ENCODE peak calls at places on chromosomes 3 and 15, in eight cellular contexts. Q is lower lobe of right lung, T is fibroblast of lung, D is lung, Y is psoas muscle, O is uterus, F is PC-3, R is cardiac muscle cell. B is an unnamed sample.

GRCh38 chr3:156675744-156676466 is 1.5 kb downstream of the TIPARP start:
- DNase-seq in F (peak; percentile 99), R (peak; percentile 44), Y (no peak), T (peak; percentile 86), D (peak; percentile 53), O (peak; percentile 71), Q (peak; percentile 59), B (peak; percentile 27)

GRCh38 chr15:68382286-68383007 is 49.5 kb downstream of the ITGA11 start:
- DNase-seq in O (peak; percentile 13), F (no peak), Y (no peak), Q (peak; percentile 14), T (peak; percentile 53), D (no peak), R (no peak), B (no peak)

GRCh38 chr15:91887921-91888373 is 34.4 kb downstream of the SLCO3A1 start:
- DNase-seq in D (no peak), R (no peak), O (no peak), T (peak; percentile 31), Y (no peak), F (no peak), Q (no peak), B (no peak)

GRCh38 chr3:150407051-150407817 is 864 bp upstream of the TSC22D2 start:
- DNase-seq in D (no peak), F (peak; percentile 44), O (no peak), Y (no peak), T (peak; percentile 79), R (no peak), Q (no peak), B (no peak)

GRCh38 chr3:112682361-112682760 is 41.4 kb upstream of the CCDC80 start:
- DNase-seq in F (peak; percentile 51), O (no peak), R (no peak), Y (no peak), Q (no peak), D (no peak), T (peak; percentile 66), B (no peak)

GRCh38 chr3:189772584-189772983 is 141.4 kb downstream of the TP63 start:
- DNase-seq in Q (no peak), R (no peak), D (no peak), T (peak; percentile 76), O (no peak), Y (no peak), F (no peak), B (no peak)

GRCh38 chr3:38404286-38404685 is 49.4 kb upstream of the ACVR2B start:
- DNase-seq in Q (no peak), T (peak; percentile 45), Y (peak; percentile 70), O (no peak), D (no peak), R (no peak), F (peak; percentile 57), B (no peak)

GRCh38 chr3:30135190-30135589 is 471.2 kb upstream of the TGFBR2 start:
- DNase-seq in Q (no peak), F (peak; percentile 48), T (no peak), Y (no peak), R (no peak), O (no peak), D (no peak), B (peak; percentile 10)

GRCh38 chr3:168974628-168975403 is 688.7 kb downstream of the MECOM start:
- DNase-seq in O (no peak), R (no peak), Q (no peak), D (no peak), Y (no peak), T (no peak), F (no peak), B (no peak)

GRCh38 chr3:100580147-100580546 is 29.3 kb upstream of the ADGRG7 start:
- DNase-seq in O (no peak), R (no peak), Q (no peak), D (no peak), Y (no peak), T (no peak), F (no peak), B (no peak)

GRCh38 chr3:25902586-25902985 is 112.7 kb downstream of the OXSM start:
- DNase-seq in O (no peak), R (no peak), F (no peak), Y (no peak), T (no peak), D (no peak), Q (no peak), B (no peak)

DNA sequence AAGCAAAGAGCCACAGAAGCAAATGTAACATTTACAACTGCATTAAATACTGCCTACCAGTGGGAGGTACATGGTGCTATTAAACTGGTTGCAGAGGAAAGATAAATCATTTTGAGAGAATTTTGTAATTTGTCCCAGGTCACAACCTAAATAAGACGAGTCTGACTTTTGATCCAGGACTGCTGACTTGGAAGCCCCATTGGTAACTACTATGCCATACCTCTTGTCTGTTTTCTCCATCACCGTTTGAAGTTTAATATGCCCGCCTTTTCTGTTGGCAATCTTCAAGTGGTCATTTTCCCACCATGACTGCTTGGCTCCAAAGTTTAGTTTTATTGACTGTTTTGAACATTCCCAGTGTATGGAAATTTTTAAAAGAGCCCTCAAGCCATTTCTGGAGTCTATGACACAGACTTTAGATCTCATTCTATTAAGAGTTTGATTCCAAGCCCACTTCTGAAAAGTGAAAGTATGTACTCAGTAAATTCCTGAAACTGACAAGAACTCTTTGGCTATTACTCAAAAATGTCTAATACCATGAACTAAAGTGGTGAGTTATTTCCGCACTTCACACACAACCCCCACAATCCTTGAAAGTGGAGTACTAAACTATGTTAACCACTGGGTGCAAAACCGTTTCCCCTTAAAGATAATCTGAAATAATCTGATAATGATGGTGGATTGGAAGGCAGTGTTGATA is 136.6 kb upstream of the ADAMTS9 start:
- DNase-seq in F (no peak), Y (no peak), D (no peak), R (no peak), Q (no peak), T (peak; percentile 52), O (no peak), B (no peak)
- H3K27ac ChIP-seq in F (no peak overlapping the region), Y (no peak overlapping the region), D (no peak overlapping the region), R (no peak overlapping the region), Q (no peak overlapping the region), T (no peak overlapping the region), O (no peak overlapping the region), B (no peak overlapping the region)

GRCh38 chr15:69725210-69725609 is 272.6 kb downstream of the RPLP1 start:
- DNase-seq in O (no peak), D (no peak), R (no peak), Y (no peak), T (no peak), Q (no peak), F (no peak), B (no peak)

GRCh38 chr15:69722924-69723323 is 270.3 kb downstream of the RPLP1 start:
- DNase-seq in T (no peak), Y (no peak), Q (no peak), O (no peak), F (no peak), R (no peak), D (no peak), B (no peak)

GRCh38 chr15:69724331-69724730 is 271.7 kb downstream of the RPLP1 start:
- DNase-seq in O (no peak), F (no peak), Y (no peak), D (no peak), Q (no peak), R (no peak), T (no peak), B (no peak)

GRCh38 chr15:69725957-69726356 is 273.3 kb downstream of the RPLP1 start:
- DNase-seq in R (no peak), O (no peak), Q (peak; percentile 59), F (no peak), D (peak; percentile 49), T (no peak), Y (no peak), B (no peak)

GRCh38 chr15:69723404-69724097 is 270.9 kb downstream of the RPLP1 start:
- DNase-seq in O (no peak), T (no peak), F (no peak), Q (no peak), R (peak; percentile 13), D (no peak), Y (peak; percentile 82), B (peak; percentile 26)
- TF ChIP-seq CTCF in O (no peak), T (no peak), F (no peak), Q (no peak), R (peak; percentile 8), D (no peak), Y (no peak), B (no peak)

GRCh38 chr15:41025393-41025792 is 72.1 kb downstream of the CHAC1 start:
- DNase-seq in T (no peak), O (no peak), D (no peak), F (no peak), Q (no peak), Y (no peak), R (no peak), B (no peak)
- H3K36me3 ChIP-seq in T (no peaks in the 10 kb centered on the region), O (no peaks in the 10 kb centered on the region), D (peaks cover 16% of the 10 kb centered on the region), F (peaks cover 58% of the 10 kb centered on the region), Q (peaks cover 62% of the 10 kb centered on the region), Y (peaks cover 80% of the 10 kb centered on the region), R (peaks cover 3% of the 10 kb centered on the region), B (peaks cover 57% of the 10 kb centered on the region)

DNA sequence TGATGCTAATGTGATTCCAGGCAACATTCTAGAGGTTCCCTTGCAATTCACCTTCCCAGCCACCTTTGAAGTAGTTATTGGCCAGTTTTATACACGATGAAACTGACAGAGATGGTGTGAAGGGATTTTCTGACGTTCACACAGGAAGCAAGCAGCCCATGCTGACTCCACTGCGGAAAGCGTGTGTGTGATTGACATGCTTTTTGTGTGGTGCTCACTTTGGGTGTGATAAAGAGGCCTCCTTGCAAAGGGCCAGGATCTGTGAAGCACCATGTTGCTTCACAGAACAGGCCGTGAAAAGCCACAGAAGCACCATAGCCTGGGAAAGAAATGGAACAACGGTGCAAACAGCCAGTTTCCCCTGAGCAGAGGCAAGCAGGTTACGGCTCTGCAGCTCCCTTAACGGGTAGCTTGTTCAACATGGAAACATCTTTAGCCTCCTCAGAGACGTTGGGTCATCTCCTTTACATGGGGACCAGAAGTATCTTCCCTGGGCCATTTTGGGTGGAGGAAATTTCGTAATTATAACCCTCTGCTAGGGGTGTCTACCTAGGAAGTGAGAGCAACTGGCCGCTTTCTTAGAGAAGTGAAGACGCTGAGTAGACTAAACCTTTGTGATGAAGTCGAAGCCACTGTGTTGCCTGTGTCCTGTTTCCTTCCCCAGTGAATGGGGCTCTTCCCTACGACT is 108.5 kb downstream of the APBA2 start:
- DNase-seq in O (no peak), R (no peak), Q (no peak), F (no peak), T (no peak), Y (no peak), D (no peak), B (no peak)
- H3K27ac ChIP-seq in O (no peak overlapping the region), R (peak overlapping the region; percentile 94), Q (no peak overlapping the region), F (no peak overlapping the region), T (no peak overlapping the region), Y (no peak overlapping the region), D (peak overlapping the region; percentile 8), B (peak overlapping the region; percentile 73)

GRCh38 chr15:31487811-31488436 is 161.3 kb downstream of the KLF13 start:
- DNase-seq in O (no peak), R (no peak), D (peak; percentile 25), F (peak; percentile 27), Q (no peak), T (peak; percentile 10), Y (no peak), B (no peak)
- TF ChIP-seq CTCF in O (no peak), R (no peak), D (no peak), F (peak; percentile 23), Q (no peak), T (no peak), Y (no peak), B (no peak)

GRCh38 chr3:56664823-56665222 is 18.2 kb downstream of the TASOR start:
- DNase-seq in T (no peak), R (no peak), Y (no peak), O (no peak), Q (no peak), D (no peak), F (no peak), B (no peak)
- H3K36me3 ChIP-seq in T (peaks cover 7% of the 10 kb centered on the region), R (peaks cover 73% of the 10 kb centered on the region), Y (peaks cover 100% of the 10 kb centered on the region), O (no peaks in the 10 kb centered on the region), Q (peaks cover 100% of the 10 kb centered on the region), D (peaks cover 22% of the 10 kb centered on the region), F (peaks cover 55% of the 10 kb centered on the region), B (peaks cover 14% of the 10 kb centered on the region)

GRCh38 chr15:48564690-48565089 is 80.8 kb downstream of the FBN1 start:
- DNase-seq in Y (no peak), R (no peak), T (no peak), O (no peak), D (no peak), Q (no peak), F (peak; percentile 25), B (no peak)
- H3K27ac ChIP-seq in Y (no peak overlapping the region), R (no peak overlapping the region), T (no peak overlapping the region), O (no peak overlapping the region), D (no peak overlapping the region), Q (no peak overlapping the region), F (no peak overlapping the region), B (no peak overlapping the region)